ENCODE peak calls at places on chromosomes 12 and 14, in five cellular contexts. X is lung; A is fibroblast of lung; S is effector memory CD4-positive, alpha-beta T cell; R is T-cell. P is an unnamed sample.

GRCh38 chr12:93978553-93978952 is 169.8 kb upstream of the PLXNC1 start:
- DNase-seq in S (no peak), X (peak; percentile 57), R (no peak), A (peak; percentile 78), P (no peak)

GRCh38 chr12:52367876-52368275 is 595 bp upstream of the KRT85 start:
- DNase-seq in R (no peak), A (no peak), S (no peak), X (no peak), P (no peak)

GRCh38 chr12:45732250-45732649 is 2.7 kb downstream of the ARID2 start:
- DNase-seq in R (no peak), S (no peak), A (peak; percentile 23), X (no peak), P (no peak)

GRCh38 chr12:51907083-51907863 is at the start of gene ACVRL1:
- DNase-seq in R (no peak), A (peak; percentile 17), S (no peak), X (no peak), P (peak; percentile 67)

GRCh38 chr14:35687335-35687939 is 121.7 kb downstream of the RALGAPA1 start:
- DNase-seq in S (no peak), R (peak; percentile 10), X (no peak), A (peak; percentile 73), P (peak; percentile 9)

GRCh38 chr14:73714656-73715081 is 485 bp upstream of the PNMA1 start:
- DNase-seq in S (no peak), X (no peak), A (peak; percentile 47), R (no peak), P (no peak)

GRCh38 chr12:59067068-59067467 is 146.8 kb upstream of the LRIG3 start:
- DNase-seq in R (no peak), A (peak; percentile 47), S (no peak), X (no peak), P (no peak)

GRCh38 chr14:54637270-54637669 is 70.3 kb downstream of the SAMD4A start:
- DNase-seq in R (no peak), S (no peak), A (no peak), X (no peak), P (no peak)

GRCh38 chr14:90664911-90665695 is 151.1 kb downstream of the TTC7B start:
- DNase-seq in A (peak; percentile 45), R (no peak), S (no peak), X (no peak), P (no peak)

GRCh38 chr14:105128059-105128458 is 40.5 kb downstream of the JAG2 start:
- DNase-seq in X (no peak), A (no peak), R (no peak), S (no peak), P (no peak)

GRCh38 chr12:107783406-107784376 is 9.2 kb downstream of the ASCL4 start:
- DNase-seq in S (no peak), A (no peak), R (no peak), X (no peak), P (no peak)

GRCh38 chr12:104462931-104463339 is 6.2 kb downstream of the CHST11 start:
- DNase-seq in A (no peak), X (no peak), S (peak; percentile 57), R (peak; percentile 58), P (no peak)

GRCh38 chr12:44431647-44432352 is 444.3 kb downstream of the NELL2 start:
- DNase-seq in X (no peak), R (no peak), A (no peak), S (no peak), P (no peak)

GRCh38 chr12:87995581-87996178 is 33.5 kb downstream of the C12orf50 start:
- DNase-seq in A (peak; percentile 82), X (peak; percentile 51), S (no peak), R (peak; percentile 21), P (peak; percentile 50)

GRCh38 chr12:120847392-120848157 is 56.6 kb downstream of the SPPL3 start:
- DNase-seq in X (no peak), A (no peak), R (no peak), S (no peak), P (no peak)

GRCh38 chr14:88354358-88354757 is 31.1 kb upstream of the SPATA7 start:
- DNase-seq in R (no peak), A (no peak), S (no peak), X (no peak), P (no peak)

GRCh38 chr12:45234134-45234865 is 18.4 kb downstream of the ANO6 start:
- DNase-seq in A (peak; percentile 96), X (no peak), S (no peak), R (no peak), P (no peak)

GRCh38 chr14:38143170-38143569 is 64.5 kb upstream of the SSTR1 start:
- DNase-seq in S (no peak), R (no peak), X (no peak), A (peak; percentile 8), P (no peak)

GRCh38 chr14:68291820-68292219 is 472.2 kb downstream of the RAD51B start:
- DNase-seq in S (no peak), R (no peak), X (no peak), A (no peak), P (no peak)

GRCh38 chr12:114770323-114770722 is 86.3 kb upstream of the TBX3 start:
- DNase-seq in A (no peak), X (no peak), R (no peak), S (no peak), P (no peak)

GRCh38 chr12:662541-663292 is 528 bp downstream of the NINJ2 start:
- DNase-seq in S (no peak), A (no peak), R (no peak), X (no peak), P (no peak)

GRCh38 chr12:76307083-76307482 is 41.1 kb downstream of the BBS10 start:
- DNase-seq in A (no peak), R (no peak), S (no peak), X (no peak), P (no peak)

GRCh38 chr12:9346866-9347327 is 138.7 kb upstream of the PZP start:
- DNase-seq in X (no peak), S (no peak), A (no peak), R (no peak), P (no peak)

GRCh38 chr12:9751204-9752144 is 9.2 kb downstream of the CD69 start:
- DNase-seq in S (peak; percentile 48), A (no peak), X (no peak), R (no peak), P (no peak)

GRCh38 chr12:11862794-11863193 is 207.9 kb upstream of the BCL2L14 start:
- DNase-seq in S (no peak), R (no peak), X (no peak), A (peak; percentile 42), P (no peak)

GRCh38 chr12:112524676-112525425 is 106.1 kb downstream of the PTPN11 start:
- DNase-seq in R (no peak), S (no peak), A (peak; percentile 8), X (no peak), P (no peak)